ENCODE peak calls at places on chromosomes 2 and 18, in ten cellular contexts. G is NCI-H774; A is stimulated activated CD4-positive, alpha-beta T cell treated with anti-CD3 and anti-CD28 coated beads, Interleukin-2, amount 100 ng/mL, for 48 hours; N is HuH-7; J is astrocyte of the cerebellum; D is T-helper 2 cell; F is GM23248; T is NCI-H524; B is T-helper 9 cell; L is GOT3. Y is an unnamed sample.

GRCh38 chr2:98664323-98664722 is 55.9 kb downstream of the UNC50 start:
- DNase-seq in B (no peak), J (no peak), T (no peak), A (peak), N (peak), G (no peak), D (peak), F (peak), L (no peak), Y (no peak)

GRCh38 chr2:8857709-8858108 is 20.3 kb upstream of the KIDINS220 start:
- DNase-seq in D (no peak), A (no peak), L (no peak), B (no peak), J (no peak), G (no peak), T (no peak), N (no peak), F (no peak), Y (no peak)

GRCh38 chr2:240253583-240254145 is 113.2 kb upstream of the OTOS start:
- DNase-seq in N (no peak), D (no peak), L (no peak), B (no peak), F (no peak), A (no peak), J (no peak), G (no peak), T (no peak), Y (no peak)

GRCh38 chr2:180938419-180938818 is 42.0 kb upstream of the UBE2E3 start:
- DNase-seq in A (no peak), B (no peak), J (no peak), T (no peak), N (no peak), L (no peak), G (no peak), D (no peak), F (peak), Y (no peak)

GRCh38 chr2:240405654-240406313 is 29.7 kb upstream of the GPC1 start:
- DNase-seq in G (no peak), F (no peak), T (no peak), J (no peak), D (no peak), L (no peak), B (no peak), N (no peak), A (no peak), Y (no peak)

GRCh38 chr18:74539289-74539688 is 5.0 kb downstream of the CNDP1 start:
- DNase-seq in T (no peak), D (no peak), G (no peak), A (no peak), F (no peak), N (no peak), B (no peak), L (no peak), J (no peak), Y (no peak)

GRCh38 chr2:234771985-234772774 is 179.6 kb upstream of the SH3BP4 start:
- DNase-seq in L (no peak), T (peak), J (no peak), N (no peak), D (no peak), B (no peak), F (peak), G (no peak), A (no peak), Y (no peak)

GRCh38 chr2:132651115-132652099 is 18.6 kb downstream of the LYPD1 start:
- DNase-seq in G (no peak), B (no peak), T (no peak), A (no peak), N (peak), D (no peak), L (no peak), J (no peak), F (peak), Y (no peak)

GRCh38 chr2:43791035-43791434 is 17.2 kb downstream of the DYNC2LI1 start:
- DNase-seq in T (no peak), L (no peak), N (no peak), J (no peak), B (no peak), F (no peak), G (no peak), A (no peak), D (no peak), Y (no peak)

Y was measured in NCI-H1930.